ENCODE peak calls at places on chromosomes 1 and 21, in nine cellular contexts. I is ovary, V is fibroblast of lung, G is mucosa of descending colon, O is heart right ventricle, X is adrenal gland, H is PC-3, F is psoas muscle, L is IMR-90. A is an unnamed sample.

GRCh38 chr1:66777846-66778245 is 23.2 kb downstream of the INSL5 start:
- DNase-seq in I (no peak), V (no peak), G (no peak), O (no peak), X (no peak), H (no peak), F (no peak), L (no peak), A (no peak)

GRCh38 chr1:226977288-226977972 is 37.3 kb downstream of the COQ8A start:
- DNase-seq in I (no peak), V (no peak), G (no peak), O (no peak), X (no peak), H (no peak), F (no peak), L (no peak), A (peak; percentile 35)

GRCh38 chr21:33325222-33326067 is 675 bp downstream of the IFNAR1 start:
- DNase-seq in I (peak; percentile 72), V (peak; percentile 67), G (peak; percentile 83), O (peak; percentile 83), X (peak; percentile 83), H (peak; percentile 73), F (peak; percentile 68), L (peak; percentile 75), A (peak; percentile 92)

GRCh38 chr1:31674626-31675025 is 29.2 kb downstream of the COL16A1 start:
- DNase-seq in I (no peak), V (no peak), G (no peak), O (no peak), X (no peak), H (no peak), F (no peak), L (no peak), A (no peak)

GRCh38 chr1:228109073-228109961 is at the start of gene MRPL55:
- DNase-seq in I (peak; percentile 99), V (peak; percentile 94), G (peak; percentile 98), O (peak; percentile 96), X (peak; percentile 98), H (peak; percentile 100), F (peak; percentile 96), L (peak; percentile 95), A (peak; percentile 100)

GRCh38 chr1:248111157-248111556 is 16.2 kb downstream of the OR2L13 start:
- DNase-seq in I (no peak), V (no peak), G (no peak), O (no peak), X (no peak), H (no peak), F (no peak), L (no peak), A (no peak)

GRCh38 chr1:199931666-199932377 is 95.7 kb upstream of the NR5A2 start:
- DNase-seq in I (no peak), V (peak; percentile 40), G (no peak), O (no peak), X (peak; percentile 8), H (peak; percentile 81), F (no peak), L (no peak), A (no peak)

GRCh38 chr21:29232601-29233541 is 65.9 kb upstream of the BACH1 start:
- DNase-seq in I (no peak), V (no peak), G (no peak), O (no peak), X (no peak), H (peak; percentile 61), F (no peak), L (peak; percentile 55), A (no peak)

GRCh38 chr1:18352640-18353245 is 128.0 kb upstream of the KLHDC7A start:
- DNase-seq in I (no peak), V (no peak), G (no peak), O (no peak), X (no peak), H (no peak), F (no peak), L (no peak), A (no peak)

GRCh38 chr1:20322081-20322824 is 31.6 kb downstream of the VWA5B1 start:
- DNase-seq in I (no peak), V (peak; percentile 6), G (no peak), O (no peak), X (no peak), H (no peak), F (no peak), L (peak; percentile 4), A (no peak)

GRCh38 chr1:184563308-184563707 is 176.5 kb downstream of the C1orf21 start:
- DNase-seq in I (no peak), V (peak; percentile 67), G (no peak), O (no peak), X (no peak), H (peak; percentile 47), F (no peak), L (peak; percentile 40), A (no peak)

DNA sequence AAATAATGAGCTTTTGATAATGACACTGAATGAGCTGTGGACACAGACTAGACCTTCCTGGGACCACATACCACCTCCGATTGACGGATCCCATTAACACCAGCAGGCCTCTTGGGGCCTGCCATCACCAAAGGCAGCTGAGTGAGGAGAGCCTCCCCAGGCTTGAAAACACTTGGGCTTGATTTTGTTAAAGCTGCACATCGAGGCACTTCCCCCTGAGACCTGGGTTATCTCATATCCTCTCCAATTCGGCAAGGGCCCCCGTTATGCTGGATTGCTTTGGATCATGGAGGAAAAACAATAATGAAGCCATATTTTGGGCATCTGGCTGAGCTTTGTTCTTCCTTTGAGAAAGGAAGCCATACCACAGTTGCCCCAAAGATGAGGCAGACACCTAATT is 143.0 kb downstream of the AJAP1 start:
- DNase-seq in I (no peak), V (no peak), G (no peak), O (no peak), X (no peak), H (no peak), F (no peak), L (no peak), A (no peak)
- H3K9me3 ChIP-seq in I (no peaks in the 10 kb centered on the region), V (no peaks in the 10 kb centered on the region), G (no peaks in the 10 kb centered on the region), O (no peaks in the 10 kb centered on the region), X (no peaks in the 10 kb centered on the region), H (peaks cover 30% of the 10 kb centered on the region), F (no peaks in the 10 kb centered on the region), L (peaks cover 55% of the 10 kb centered on the region), A (no peaks in the 10 kb centered on the region)

GRCh38 chr1:25473653-25474225 is 43.0 kb downstream of the MACO1 start:
- DNase-seq in I (no peak), V (no peak), G (no peak), O (no peak), X (no peak), H (no peak), F (no peak), L (no peak), A (no peak)
- H3K4me1 ChIP-seq in I (peaks cover 11% of the 10 kb centered on the region), V (no peaks in the 10 kb centered on the region), G (no peaks in the 10 kb centered on the region), O (peaks cover 51% of the 10 kb centered on the region), X (peaks cover 14% of the 10 kb centered on the region), H (peaks cover 21% of the 10 kb centered on the region), F (peaks cover 81% of the 10 kb centered on the region), L (no peaks in the 10 kb centered on the region), A (peaks cover 66% of the 10 kb centered on the region)

DNA sequence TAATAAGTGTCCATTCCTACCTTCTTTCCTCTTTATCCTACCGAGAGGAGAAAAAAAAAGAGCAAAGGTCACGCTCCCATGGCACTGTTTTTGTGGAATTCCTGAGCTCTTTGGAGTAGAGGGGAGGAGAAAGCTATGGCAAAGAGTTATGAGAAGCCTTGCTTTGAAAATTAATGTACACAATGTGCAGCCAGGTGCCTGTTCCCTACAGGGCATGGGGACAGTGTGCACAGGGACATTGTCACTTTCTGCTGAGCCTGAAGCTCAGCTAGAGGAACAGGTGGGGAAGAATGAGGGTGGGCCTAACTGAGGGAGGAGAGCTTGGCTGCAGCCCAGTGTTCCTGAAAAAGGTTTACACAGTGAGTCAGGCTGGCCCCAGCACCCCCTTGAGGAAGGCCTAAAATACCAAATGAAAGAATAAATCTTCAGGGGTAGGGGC is 66.1 kb downstream of the PLXNA2 start:
- DNase-seq in I (no peak), V (no peak), G (no peak), O (no peak), X (no peak), H (peak; percentile 85), F (no peak), L (no peak), A (no peak)
- TF ChIP-seq CTCF in I (no peak), V (no peak), G (no peak), O (no peak), X (no peak), H (peak; percentile 24), F (no peak), L (no peak), A (no peak)

GRCh38 chr1:68706639-68707317 is 209.9 kb upstream of the DEPDC1 start:
- DNase-seq in I (no peak), V (no peak), G (no peak), O (no peak), X (no peak), H (no peak), F (no peak), L (no peak), A (no peak)
- H3K9me3 ChIP-seq in I (no peaks in the 10 kb centered on the region), V (no peaks in the 10 kb centered on the region), G (peaks cover 20% of the 10 kb centered on the region), O (peaks cover 32% of the 10 kb centered on the region), X (no peaks in the 10 kb centered on the region), H (no peaks in the 10 kb centered on the region), F (no peaks in the 10 kb centered on the region), L (no peaks in the 10 kb centered on the region), A (no peaks in the 10 kb centered on the region)

DNA sequence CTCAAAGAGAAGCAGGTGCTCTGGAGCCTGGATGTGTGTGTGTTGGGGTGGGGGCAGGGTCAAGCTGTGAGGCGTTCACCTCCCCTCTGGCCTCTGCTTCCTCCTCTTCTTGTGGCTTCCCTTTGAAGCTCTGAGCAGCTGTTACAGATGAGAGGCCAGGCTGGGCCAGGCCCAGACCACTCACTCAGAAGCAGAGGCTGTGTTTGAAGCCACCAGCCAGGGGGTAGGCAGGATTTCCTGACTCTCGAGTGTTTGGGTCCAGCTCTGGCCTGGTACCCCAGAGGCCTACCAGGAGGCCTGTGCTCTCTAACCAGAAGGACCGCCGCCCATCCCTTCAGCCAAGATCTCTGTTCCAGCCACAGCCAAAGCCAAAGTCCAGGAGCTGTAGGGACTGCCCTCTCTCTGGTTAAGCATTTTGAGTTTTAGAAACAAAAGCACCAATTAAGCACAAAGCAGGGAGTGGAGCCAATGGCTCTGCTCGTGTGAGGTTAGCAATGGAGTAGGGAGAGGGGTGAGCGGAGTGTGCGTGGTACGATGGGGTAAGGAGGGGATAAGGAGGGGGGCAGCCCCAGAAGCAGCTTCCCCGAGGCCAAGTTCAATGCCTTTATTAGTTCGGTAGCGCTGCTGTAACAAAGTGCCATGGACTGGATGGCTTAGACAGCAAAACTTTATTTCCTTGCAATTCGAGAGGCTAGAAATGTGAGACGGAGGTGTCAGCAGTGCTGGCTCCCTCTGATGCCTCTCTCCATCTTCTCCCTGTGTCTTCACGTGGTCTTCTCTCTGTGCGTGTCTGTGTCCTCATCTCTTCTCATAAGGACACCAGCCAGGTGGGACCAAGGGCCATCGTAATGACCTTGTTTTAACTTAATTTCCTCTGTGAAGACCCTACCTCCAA is 20.5 kb downstream of the RCSD1 start:
- DNase-seq in I (no peak), V (no peak), G (no peak), O (no peak), X (no peak), H (no peak), F (no peak), L (no peak), A (peak; percentile 83)
- H3K4me1 ChIP-seq in I (no peaks in the 10 kb centered on the region), V (no peaks in the 10 kb centered on the region), G (peaks cover 20% of the 10 kb centered on the region), O (peaks cover 95% of the 10 kb centered on the region), X (no peaks in the 10 kb centered on the region), H (no peaks in the 10 kb centered on the region), F (peaks cover 71% of the 10 kb centered on the region), L (no peaks in the 10 kb centered on the region), A (peaks cover 90% of the 10 kb centered on the region)

GRCh38 chr1:96756789-96757188 is 35.2 kb downstream of the PTBP2 start:
- DNase-seq in I (no peak), V (no peak), G (no peak), O (no peak), X (no peak), H (no peak), F (no peak), L (no peak), A (no peak)
- TF ChIP-seq CTCF in I (no peak), V (no peak), G (no peak), O (peak; percentile 30), X (no peak), H (peak; percentile 30), F (peak; percentile 33), L (no peak), A (no peak)